ENCODE peak calls at places on chromosomes 12 and 14, in five cellular contexts. R is tibial nerve, Y is IMR-90, B is body of pancreas, M is A549. T is an unnamed sample. For H3K4me1, the result is how much of the 10 kb centered on the place peaks cover.

GRCh38 chr14:89638888-89639287 is 221.9 kb upstream of the FOXN3 start:
- DNase-seq in R (no peak), Y (no peak), B (no peak), M (no peak), T (no peak)

GRCh38 chr12:100557357-100557756 is 16.1 kb upstream of the GAS2L3 start:
- DNase-seq in R (no peak), Y (no peak), B (no peak), M (no peak), T (no peak)

GRCh38 chr12:59657711-59658110 is 61.9 kb downstream of the SLC16A7 start:
- DNase-seq in R (no peak), Y (no peak), B (no peak), M (no peak), T (no peak)

GRCh38 chr12:124332068-124332672 is 37.3 kb downstream of the RFLNA start:
- DNase-seq in R (no peak), Y (no peak), B (no peak), M (peak), T (no peak)

GRCh38 chr12:11771356-11771755 is 121.9 kb downstream of the ETV6 start:
- DNase-seq in R (no peak), Y (peak), B (no peak), M (peak), T (no peak)

GRCh38 chr14:100393362-100393761 is 70.2 kb downstream of the SLC25A47 start:
- DNase-seq in R (no peak), Y (no peak), B (no peak), M (no peak), T (no peak)

GRCh38 chr12:78636253-78636855 is 228.2 kb upstream of the SYT1 start:
- DNase-seq in R (no peak), Y (no peak), B (no peak), M (no peak), T (no peak)

GRCh38 chr14:67971627-67972625 is 152.3 kb downstream of the RAD51B start:
- DNase-seq in R (no peak), Y (peak), B (no peak), M (peak), T (no peak)

GRCh38 chr12:59651230-59651920 is 55.5 kb downstream of the SLC16A7 start:
- DNase-seq in R (no peak), Y (peak), B (no peak), M (peak), T (no peak)

GRCh38 chr12:123942911-123943648 is 29.6 kb downstream of the CCDC92 start:
- DNase-seq in R (no peak), Y (peak), B (no peak), M (no peak), T (no peak)

GRCh38 chr14:68247867-68248266 is 428.3 kb downstream of the RAD51B start:
- DNase-seq in R (no peak), Y (peak), B (no peak), M (peak), T (no peak)

GRCh38 chr14:96253140-96253539 is 2.9 kb upstream of the BDKRB1 start:
- DNase-seq in R (no peak), Y (peak), B (no peak), M (peak), T (no peak)

GRCh38 chr12:42565633-42566032 is 23.9 kb downstream of the PRICKLE1 start:
- DNase-seq in R (no peak), Y (no peak), B (no peak), M (no peak), T (no peak)
- TF ChIP-seq CTCF in R (no peak), Y (peak), B (no peak), M (no peak), T (no peak)

GRCh38 chr12:120180975-120181374 is 13.5 kb downstream of the GCN1 start:
- DNase-seq in R (no peak), Y (no peak), B (no peak), M (no peak), T (no peak)
- H3K4me1 ChIP-seq in R (under half), Y (under half), B (under half), M (under half), T (under half)

GRCh38 chr14:94163806-94164205 is 10.3 kb upstream of the PPP4R4 start:
- DNase-seq in R (no peak), Y (no peak), B (no peak), M (no peak), T (no peak)

GRCh38 chr14:94161979-94162378 is 12.1 kb upstream of the PPP4R4 start:
- DNase-seq in R (no peak), Y (no peak), B (no peak), M (no peak), T (no peak)

GRCh38 chr14:94164685-94165431 is 9.3 kb upstream of the PPP4R4 start:
- DNase-seq in R (no peak), Y (no peak), B (no peak), M (no peak), T (no peak)

GRCh38 chr14:94161087-94161486 is 13.0 kb upstream of the PPP4R4 start:
- DNase-seq in R (no peak), Y (no peak), B (no peak), M (no peak), T (no peak)

DNA sequence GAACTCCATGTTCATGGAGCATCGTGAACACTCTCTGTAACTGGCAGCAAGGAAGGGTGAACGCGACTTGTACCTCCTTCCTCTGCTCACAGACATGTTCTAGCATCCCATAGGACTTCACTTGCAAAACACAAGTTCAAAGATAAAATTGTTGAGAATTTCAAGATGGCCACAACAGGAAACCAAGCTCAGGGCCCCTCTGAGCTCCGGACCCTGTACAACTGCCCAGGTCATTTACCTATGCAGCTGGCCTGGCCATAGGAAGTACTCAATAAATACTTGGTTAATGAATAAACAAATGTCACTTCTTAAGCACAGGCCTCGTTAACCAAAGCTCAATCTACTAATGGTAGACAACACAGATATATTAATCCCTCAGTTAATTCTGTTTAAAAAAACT is 11.7 kb upstream of the PPP4R4 start:
- DNase-seq in R (no peak), Y (no peak), B (no peak), M (no peak), T (no peak)
- TF ChIP-seq POLR2A in R (no peak), Y (no peak), B (no peak), M (no peak), T (no peak)

GRCh38 chr12:88790231-88790630 is 210.0 kb upstream of the KITLG start:
- DNase-seq in R (no peak), Y (no peak), B (no peak), M (no peak), T (no peak)
- TF ChIP-seq CTCF in R (no peak), Y (no peak), B (no peak), M (no peak), T (no peak)

T was measured in transverse colon.